ENCODE peak calls at places on chromosomes 1 and 21, in nine cellular contexts. T is pons; Q is iPS-NIHi11; E is AG08395; Y is K562; P is fibroblast of pulmonary artery; V is stimulated activated CD4-positive, alpha-beta T cell treated with anti-CD3 and anti-CD28 coated beads, TNF-alpha, amount 100 ng/mL, for 24 hours; K is stimulated activated CD8-positive, alpha-beta memory T cell treated with anti-CD3 and anti-CD28 coated beads, Interleukin-15, amount 100 ng/mL, for 1 hour; H is dermis blood vessel endothelial cell. F is an unnamed sample.

GRCh38 chr1:234581063-234581714 is 28.8 kb downstream of the IRF2BP2 start:
- DNase-seq in T (no peak), Q (no peak), E (no peak), Y (no peak), P (no peak), V (no peak), K (no peak), H (no peak), F (no peak)

GRCh38 chr1:78833491-78833890 is 173.0 kb downstream of the ADGRL4 start:
- DNase-seq in T (no peak), Q (no peak), E (peak; percentile 45), Y (no peak), P (peak; percentile 87), V (no peak), K (no peak), H (peak; percentile 80), F (no peak)

GRCh38 chr1:94739521-94740061 is 80.6 kb upstream of the SLC44A3 start:
- DNase-seq in T (no peak), Q (no peak), E (peak; percentile 90), Y (no peak), P (peak; percentile 89), V (no peak), K (no peak), H (no peak), F (peak; percentile 58)

GRCh38 chr1:242522304-242522945 is 2.1 kb downstream of the PLD5 start:
- DNase-seq in T (peak; percentile 59), Q (no peak), E (no peak), Y (no peak), P (no peak), V (no peak), K (no peak), H (no peak), F (no peak)

GRCh38 chr1:87812881-87813577 is 484.3 kb downstream of the LMO4 start:
- DNase-seq in T (no peak), Q (no peak), E (no peak), Y (no peak), P (no peak), V (no peak), K (no peak), H (no peak), F (no peak)

GRCh38 chr1:21574464-21575151 is 65.4 kb downstream of the ALPL start:
- DNase-seq in T (no peak), Q (peak; percentile 75), E (peak; percentile 38), Y (peak; percentile 53), P (peak; percentile 76), V (no peak), K (no peak), H (no peak), F (peak; percentile 86)

GRCh38 chr1:180695282-180695681 is 63.5 kb downstream of the XPR1 start:
- DNase-seq in T (no peak), Q (no peak), E (no peak), Y (no peak), P (no peak), V (no peak), K (no peak), H (no peak), F (no peak)

GRCh38 chr1:187877220-187877619 is 1048.5 kb downstream of the PLA2G4A start:
- DNase-seq in T (no peak), Q (peak; percentile 22), E (no peak), Y (no peak), P (no peak), V (no peak), K (no peak), H (no peak), F (no peak)

GRCh38 chr1:173409613-173410012 is 67.5 kb upstream of the PRDX6 start:
- DNase-seq in T (peak; percentile 46), Q (no peak), E (peak; percentile 78), Y (no peak), P (peak; percentile 91), V (no peak), K (no peak), H (peak; percentile 45), F (peak; percentile 66)

GRCh38 chr1:185808675-185809074 is 74.5 kb downstream of the HMCN1 start:
- DNase-seq in T (no peak), Q (no peak), E (no peak), Y (no peak), P (peak; percentile 6), V (no peak), K (no peak), H (no peak), F (no peak)

GRCh38 chr1:205430631-205431305 is 8.9 kb upstream of the LEMD1 start:
- DNase-seq in T (peak; percentile 61), Q (peak; percentile 77), E (peak; percentile 74), Y (peak; percentile 85), P (peak; percentile 61), V (no peak), K (peak; percentile 26), H (peak; percentile 56), F (peak; percentile 71)

GRCh38 chr1:2477309-2477708 is 1.2 kb downstream of the PLCH2 start:
- DNase-seq in T (no peak), Q (no peak), E (no peak), Y (no peak), P (no peak), V (no peak), K (no peak), H (no peak), F (no peak)

GRCh38 chr21:41821081-41821755 is 54.4 kb upstream of the RIPK4 start:
- DNase-seq in T (no peak), Q (no peak), E (no peak), Y (no peak), P (no peak), V (no peak), K (no peak), H (no peak), F (no peak)

GRCh38 chr1:100006688-100007087 is 36.9 kb downstream of the SLC35A3 start:
- DNase-seq in T (no peak), Q (no peak), E (no peak), Y (no peak), P (no peak), V (no peak), K (no peak), H (no peak), F (no peak)

GRCh38 chr21:32597205-32597604 is 11.9 kb upstream of the TCP10L start:
- DNase-seq in T (no peak), Q (no peak), E (peak; percentile 70), Y (no peak), P (peak; percentile 86), V (no peak), K (no peak), H (peak; percentile 95), F (no peak)

GRCh38 chr1:179516976-179517705 is 58.6 kb downstream of the NPHS2 start:
- DNase-seq in T (no peak), Q (no peak), E (no peak), Y (no peak), P (no peak), V (no peak), K (no peak), H (no peak), F (no peak)

GRCh38 chr1:212981025-212981495 is 30.7 kb downstream of the VASH2 start:
- DNase-seq in T (peak; percentile 12), Q (no peak), E (no peak), Y (no peak), P (peak; percentile 14), V (no peak), K (no peak), H (peak; percentile 24), F (peak; percentile 60)

GRCh38 chr1:55061000-55061705 is 21.8 kb downstream of the PCSK9 start:
- DNase-seq in T (no peak), Q (no peak), E (no peak), Y (no peak), P (no peak), V (no peak), K (no peak), H (no peak), F (no peak)

GRCh38 chr21:15823486-15824150 is 93.8 kb downstream of the USP25 start:
- DNase-seq in T (no peak), Q (no peak), E (no peak), Y (no peak), P (no peak), V (no peak), K (no peak), H (no peak), F (no peak)

GRCh38 chr1:29264773-29265389 is 28.6 kb downstream of the PTPRU start:
- DNase-seq in T (no peak), Q (no peak), E (peak; percentile 61), Y (no peak), P (peak; percentile 71), V (no peak), K (no peak), H (no peak), F (no peak)

GRCh38 chr1:109615879-109616278 is 3.5 kb downstream of the GNAT2 start:
- DNase-seq in T (peak; percentile 87), Q (no peak), E (no peak), Y (no peak), P (peak; percentile 49), V (no peak), K (no peak), H (peak; percentile 86), F (no peak)

GRCh38 chr1:58249729-58250586 is 296.6 kb downstream of the OMA1 start:
- DNase-seq in T (peak; percentile 19), Q (peak; percentile 73), E (peak; percentile 47), Y (no peak), P (peak; percentile 19), V (no peak), K (no peak), H (peak; percentile 31), F (peak; percentile 44)

GRCh38 chr21:32113486-32113885 is 165.4 kb downstream of the MIS18A start:
- DNase-seq in T (no peak), Q (no peak), E (no peak), Y (no peak), P (no peak), V (no peak), K (no peak), H (no peak), F (no peak)

GRCh38 chr1:226652613-226653012 is 86.5 kb downstream of the ITPKB start:
- DNase-seq in T (no peak), Q (no peak), E (no peak), Y (no peak), P (no peak), V (no peak), K (no peak), H (no peak), F (peak; percentile 38)

GRCh38 chr1:198548890-198549289 is 8.4 kb upstream of the ATP6V1G3 start:
- DNase-seq in T (no peak), Q (no peak), E (no peak), Y (no peak), P (no peak), V (no peak), K (no peak), H (no peak), F (no peak)

GRCh38 chr1:31924839-31925238 is 13.3 kb downstream of the PTP4A2 start:
- DNase-seq in T (no peak), Q (no peak), E (no peak), Y (peak; percentile 35), P (no peak), V (no peak), K (no peak), H (peak; percentile 28), F (no peak)

GRCh38 chr1:83802023-83802422 is 196.9 kb downstream of the TTLL7 start:
- DNase-seq in T (no peak), Q (no peak), E (no peak), Y (no peak), P (no peak), V (no peak), K (no peak), H (no peak), F (no peak)

GRCh38 chr1:204937901-204938300 is 67.2 kb downstream of the NFASC start:
- DNase-seq in T (no peak), Q (no peak), E (no peak), Y (no peak), P (no peak), V (no peak), K (no peak), H (no peak), F (no peak)

GRCh38 chr1:167797005-167797404 is 75.2 kb downstream of the MPZL1 start:
- DNase-seq in T (peak; percentile 49), Q (peak; percentile 38), E (peak; percentile 92), Y (no peak), P (peak; percentile 99), V (no peak), K (no peak), H (peak; percentile 89), F (peak; percentile 81)

GRCh38 chr1:94803517-94804441 is 16.4 kb upstream of the SLC44A3 start:
- DNase-seq in T (peak; percentile 92), Q (no peak), E (peak; percentile 15), Y (no peak), P (peak; percentile 39), V (no peak), K (no peak), H (no peak), F (peak; percentile 39)